ENCODE peak calls at places on chromosomes 6 and 20, in eight cellular contexts. T, O, R, S, L, M, J and B are unnamed samples.

GRCh38 chr20:32634041-32634805 is 39.5 kb downstream of the C20orf203 start:
- DNase-seq in R (peak; percentile 61), J (no peak), M (no peak), O (no peak), T (no peak), L (no peak), S (no peak), B (no peak)

GRCh38 chr20:11090751-11091150 is 417.0 kb upstream of the JAG1 start:
- DNase-seq in O (no peak), L (no peak), R (no peak), T (no peak), M (no peak), J (no peak), S (no peak), B (peak; percentile 13)

GRCh38 chr20:63553933-63554290 is at the start of gene FNDC11:
- DNase-seq in S (no peak), M (no peak), L (peak; percentile 43), O (peak; percentile 58), T (peak; percentile 44), J (no peak), R (no peak), B (no peak)

GRCh38 chr6:56729719-56730118 is 87.0 kb upstream of the DST start:
- DNase-seq in R (no peak), O (no peak), L (no peak), M (no peak), J (no peak), S (no peak), T (no peak), B (peak; percentile 94)

GRCh38 chr6:22053385-22053997 is 243.3 kb downstream of the PRL start:
- DNase-seq in O (no peak), M (no peak), T (no peak), R (no peak), J (no peak), S (no peak), L (no peak), B (peak; percentile 43)

GRCh38 chr6:93366506-93366905 is 52.9 kb downstream of the EPHA7 start:
- DNase-seq in M (no peak), S (no peak), J (no peak), T (no peak), L (no peak), O (no peak), R (no peak), B (no peak)

GRCh38 chr20:2585811-2586210 is 49.4 kb downstream of the TMC2 start:
- DNase-seq in J (no peak), S (peak; percentile 27), M (peak; percentile 19), T (no peak), L (no peak), R (no peak), O (no peak), B (peak; percentile 80)

GRCh38 chr6:149235130-149235561 is 82.4 kb upstream of the TAB2 start:
- DNase-seq in O (no peak), M (no peak), L (no peak), R (no peak), T (peak; percentile 18), J (no peak), S (peak; percentile 84), B (peak; percentile 98)

GRCh38 chr6:137000825-137001224 is 43.9 kb downstream of the IL20RA start:
- DNase-seq in S (no peak), L (no peak), O (no peak), T (no peak), J (no peak), R (no peak), M (no peak), B (peak; percentile 20)

GRCh38 chr6:17289491-17290106 is 8.4 kb downstream of the RBM24 start:
- DNase-seq in J (no peak), S (no peak), R (no peak), M (no peak), T (no peak), L (no peak), O (no peak), B (no peak)

GRCh38 chr6:42306439-42307140 is 88.9 kb upstream of the MRPS10 start:
- DNase-seq in S (no peak), M (no peak), L (no peak), R (no peak), O (no peak), J (no peak), T (no peak), B (no peak)

GRCh38 chr20:48826883-48827771 is 672 bp downstream of the PREX1 start:
- DNase-seq in L (peak; percentile 51), R (peak; percentile 67), M (no peak), S (no peak), J (peak; percentile 81), T (peak; percentile 67), O (peak; percentile 78), B (peak; percentile 54)

GRCh38 chr20:23161968-23162696 is 76.0 kb upstream of the CD93 start:
- DNase-seq in M (no peak), O (no peak), T (no peak), S (no peak), J (no peak), R (no peak), L (no peak), B (peak; percentile 48)